ENCODE peak calls at places on chromosomes 5 and 9, in four cellular contexts. Z is K562, E is HepG2, X is GM12878. J is an unnamed sample.

GRCh38 chr9:28212979-28213378 is 639.7 kb upstream of the C9orf72 start:
- DNase-seq in Z (no peak), E (peak), X (no peak), J (no peak)

GRCh38 chr5:126975791-126976190 is 54.6 kb downstream of the MARCHF3 start:
- DNase-seq in Z (no peak), E (no peak), X (no peak), J (no peak)

GRCh38 chr9:115132648-115133047 is 14.7 kb upstream of the TNC start:
- DNase-seq in Z (no peak), E (no peak), X (no peak), J (no peak)

GRCh38 chr9:134983506-134984371 is 66.0 kb upstream of the FCN1 start:
- DNase-seq in Z (no peak), E (no peak), X (no peak), J (no peak)

GRCh38 chr5:150789943-150790611 is 11.5 kb downstream of the SMIM3 start:
- DNase-seq in Z (peak), E (no peak), X (peak), J (no peak)

GRCh38 chr5:67163863-67164595 is 32.6 kb downstream of the CD180 start:
- DNase-seq in Z (no peak), E (no peak), X (no peak), J (no peak)

GRCh38 chr5:173320259-173320658 is 8.0 kb downstream of the STC2 start:
- DNase-seq in Z (no peak), E (no peak), X (no peak), J (no peak)

GRCh38 chr9:37747271-37747753 is 6.3 kb upstream of the TRMT10B start:
- DNase-seq in Z (peak), E (peak), X (peak), J (no peak)

GRCh38 chr5:39503148-39503547 is 78.4 kb upstream of the DAB2 start:
- DNase-seq in Z (no peak), E (no peak), X (no peak), J (no peak)

GRCh38 chr5:124806026-124806856 is 59.8 kb upstream of the ZNF608 start:
- DNase-seq in Z (peak), E (peak), X (no peak), J (peak)

GRCh38 chr5:60810438-60811085 is 33.5 kb downstream of the ELOVL7 start:
- DNase-seq in Z (no peak), E (peak), X (no peak), J (no peak)

GRCh38 chr5:142737169-142737568 is 33.0 kb upstream of the ARHGAP26 start:
- DNase-seq in Z (no peak), E (no peak), X (no peak), J (no peak)

GRCh38 chr5:65482727-65483473 is 1.2 kb upstream of the ADAMTS6 start:
- DNase-seq in Z (peak), E (peak), X (peak), J (no peak)

GRCh38 chr5:110441035-110441434 is 285.4 kb downstream of the TMEM232 start:
- DNase-seq in Z (no peak), E (peak), X (no peak), J (peak)

GRCh38 chr5:88687253-88687955 is 195.6 kb downstream of the MEF2C start:
- DNase-seq in Z (no peak), E (no peak), X (no peak), J (no peak)

GRCh38 chr5:144882739-144883283 is 712.1 kb downstream of the KCTD16 start:
- DNase-seq in Z (no peak), E (no peak), X (no peak), J (no peak)

GRCh38 chr5:177269976-177270375 is 33.5 kb downstream of the RAB24 start:
- DNase-seq in Z (no peak), E (no peak), X (no peak), J (no peak)

GRCh38 chr5:134255418-134256150 is 29.7 kb upstream of the PPP2CA start:
- DNase-seq in Z (no peak), E (no peak), X (no peak), J (no peak)

GRCh38 chr5:60287174-60287771 is 393.7 kb upstream of the PDE4D start:
- DNase-seq in Z (peak), E (peak), X (no peak), J (peak)

GRCh38 chr9:116318463-116319271 is 165.1 kb downstream of the PAPPA start:
- DNase-seq in Z (peak), E (no peak), X (no peak), J (no peak)

GRCh38 chr9:113853333-113853732 is 22.8 kb upstream of the ZNF618 start:
- DNase-seq in Z (no peak), E (peak), X (no peak), J (no peak)

GRCh38 chr5:147699496-147700088 is 82.9 kb downstream of the JAKMIP2 start:
- DNase-seq in Z (no peak), E (no peak), X (no peak), J (no peak)

GRCh38 chr9:35490910-35491465 is 1.1 kb downstream of the RUSC2 start:
- DNase-seq in Z (peak), E (no peak), X (no peak), J (no peak)

GRCh38 chr9:37949576-37949975 is 45.6 kb upstream of the SLC25A51 start:
- DNase-seq in Z (no peak), E (no peak), X (no peak), J (no peak)

GRCh38 chr9:127455299-127455992 is 4.1 kb downstream of the LRSAM1 start:
- DNase-seq in Z (no peak), E (no peak), X (no peak), J (no peak)

GRCh38 chr9:120394058-120394669 is 185.8 kb downstream of the CDK5RAP2 start:
- DNase-seq in Z (no peak), E (peak), X (no peak), J (no peak)

GRCh38 chr9:104553261-104553660 is 15.7 kb upstream of the OR13C8 start:
- DNase-seq in Z (no peak), E (no peak), X (no peak), J (no peak)

GRCh38 chr9:133855802-133856592 is 117.8 kb upstream of the SARDH start:
- DNase-seq in Z (no peak), E (peak), X (no peak), J (no peak)

GRCh38 chr9:100377015-100377414 is 24.3 kb upstream of the TEX10 start:
- DNase-seq in Z (no peak), E (no peak), X (no peak), J (no peak)

GRCh38 chr9:2567922-2568321 is 53.7 kb upstream of the VLDLR start:
- DNase-seq in Z (no peak), E (no peak), X (no peak), J (no peak)

GRCh38 chr9:127177682-127178265 is 55.3 kb upstream of the ANGPTL2 start:
- DNase-seq in Z (no peak), E (no peak), X (no peak), J (no peak)

GRCh38 chr5:67520161-67520886 is 323.7 kb upstream of the CD180 start:
- DNase-seq in Z (no peak), E (no peak), X (no peak), J (no peak)

GRCh38 chr9:627571-627970 is 213.9 kb upstream of the DMRT1 start:
- DNase-seq in Z (no peak), E (no peak), X (no peak), J (no peak)

GRCh38 chr5:78327761-78328510 is 32.5 kb upstream of the SCAMP1 start:
- DNase-seq in Z (no peak), E (no peak), X (no peak), J (no peak)

GRCh38 chr5:134406390-134406789 is 5.3 kb downstream of the CDKN2AIPNL start:
- DNase-seq in Z (no peak), E (no peak), X (no peak), J (no peak)

DNA sequence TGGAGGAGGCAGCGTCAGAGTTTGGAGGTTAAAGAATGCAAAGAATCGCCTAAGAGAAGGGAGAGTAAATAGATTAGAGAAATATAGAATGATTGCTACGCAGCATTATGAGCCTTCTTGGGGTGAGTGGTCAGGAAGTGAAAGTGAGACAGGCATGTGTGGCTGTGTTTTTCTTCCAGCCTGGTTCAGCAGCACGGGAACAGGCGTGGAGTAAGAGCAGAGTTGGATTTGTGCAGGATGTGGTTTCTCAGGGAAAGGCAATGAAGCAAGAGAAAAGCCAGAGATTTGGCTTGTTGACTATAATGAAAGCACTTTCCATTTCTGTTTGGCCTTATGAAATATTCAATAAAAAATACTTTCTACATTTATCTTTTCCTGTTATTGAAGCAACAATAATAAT is 34.3 kb upstream of the FRMD3 start:
- DNase-seq in Z (no peak), E (no peak), X (no peak), J (no peak)
- TF ChIP-seq TAF1 in Z (no peak), E (no peak), X (no peak), J (no peak)

GRCh38 chr5:11528720-11529119 is 375.5 kb downstream of the CTNND2 start:
- DNase-seq in Z (no peak), E (no peak), X (no peak), J (no peak)
- TF ChIP-seq HDAC6 in Z (no peak), E (no peak), X (no peak), J (no peak)

GRCh38 chr9:93164085-93164484 is 19.9 kb upstream of the WNK2 start:
- DNase-seq in Z (no peak), E (no peak), X (no peak), J (no peak)

GRCh38 chr9:93155716-93156474 is 21.8 kb upstream of the NINJ1 start:
- DNase-seq in Z (no peak), E (no peak), X (no peak), J (no peak)

GRCh38 chr9:93156475-93157008 is 22.5 kb upstream of the NINJ1 start:
- DNase-seq in Z (no peak), E (no peak), X (peak), J (no peak)

GRCh38 chr9:93161801-93162635 is 21.9 kb upstream of the WNK2 start:
- DNase-seq in Z (no peak), E (no peak), X (no peak), J (no peak)

GRCh38 chr9:93159601-93160418 is 24.1 kb upstream of the WNK2 start:
- DNase-seq in Z (peak), E (peak), X (no peak), J (peak)
- TF ChIP-seq TAF1 in Z (no peak), E (no peak), X (no peak), J (no peak)

DNA sequence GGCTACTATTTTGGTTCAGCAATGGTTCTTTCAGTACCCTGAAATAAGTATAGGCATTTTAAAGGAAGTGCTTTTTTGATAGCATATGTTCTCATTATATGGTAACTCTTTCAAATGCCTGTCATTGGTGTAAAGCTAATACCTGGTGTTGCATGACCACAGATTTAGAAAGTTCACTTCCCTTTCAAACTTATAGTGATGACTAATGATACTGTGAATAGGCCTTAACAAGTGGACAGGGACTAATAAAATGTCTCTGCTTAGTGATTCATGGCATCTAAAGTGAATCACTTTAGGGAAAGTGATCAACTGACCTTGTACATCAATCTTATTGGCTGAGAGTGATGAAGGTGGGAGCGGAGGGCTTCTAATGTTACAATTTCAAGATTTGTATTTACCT is 21.6 kb downstream of the MRPL22 start:
- DNase-seq in Z (no peak), E (no peak), X (no peak), J (no peak)
- TF ChIP-seq HDAC6 in Z (no peak), E (no peak), X (no peak), J (no peak)

GRCh38 chr5:55600536-55601208 is 65.9 kb upstream of the PLPP1 start:
- DNase-seq in Z (no peak), E (no peak), X (no peak), J (no peak)
- TF ChIP-seq TAF1 in Z (no peak), E (no peak), X (no peak), J (no peak)

DNA sequence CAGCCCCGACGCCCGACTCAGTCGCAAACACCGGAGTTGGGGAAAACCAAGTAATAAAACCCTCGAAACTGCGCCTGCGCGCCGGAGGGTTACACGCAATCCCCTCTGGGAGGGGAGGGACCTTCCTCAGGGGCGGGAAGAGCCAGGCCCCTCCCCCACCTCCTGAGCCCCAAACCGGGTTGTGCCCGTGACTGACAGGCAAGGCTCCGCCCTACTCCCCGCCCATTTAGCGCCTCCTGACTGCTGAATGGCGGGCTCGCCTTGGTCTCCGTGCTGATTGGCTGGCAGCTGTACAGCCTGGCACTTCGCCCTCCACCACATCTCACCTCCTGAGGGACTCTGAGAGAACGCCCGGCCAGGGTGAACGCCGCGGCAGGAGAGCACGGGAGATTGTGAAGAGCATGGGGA is at the start of gene PRDM9:
- DNase-seq in Z (peak), E (peak), X (no peak), J (peak)
- TF ChIP-seq HDAC6 in Z (no peak), E (no peak), X (no peak), J (no peak)